ENCODE peak calls at places on chromosomes 13 and 19, in eight cellular contexts. V, N, Q, G, B, W, A and K are unnamed samples.

GRCh38 chr13:30341815-30342570 is 34.6 kb upstream of the KATNAL1 start:
- DNase-seq in G (no peak), V (peak), A (peak), B (peak), N (peak), Q (peak), W (peak), K (peak)

GRCh38 chr13:95002968-95003813 is 290.8 kb upstream of the SOX21 start:
- DNase-seq in B (no peak), A (peak), Q (no peak), V (no peak), W (no peak), G (no peak), N (no peak), K (no peak)

GRCh38 chr19:51799311-51799997 is 4.5 kb downstream of the FPR3 start:
- DNase-seq in W (peak), A (peak), G (no peak), Q (peak), B (peak), N (peak), V (peak), K (peak)

GRCh38 chr19:51107406-51108065 is 673 bp downstream of the CTU1 start:
- DNase-seq in V (no peak), W (peak), A (no peak), N (no peak), G (peak), Q (no peak), B (peak), K (no peak)

GRCh38 chr13:30593001-30593400 is 24.7 kb upstream of the USPL1 start:
- DNase-seq in Q (no peak), A (no peak), B (no peak), V (no peak), G (no peak), N (no peak), W (no peak), K (no peak)

GRCh38 chr19:1469936-1470863 is 8.8 kb downstream of the C19orf25 start:
- DNase-seq in A (no peak), W (no peak), B (peak), Q (no peak), G (peak), N (no peak), V (no peak), K (no peak)

GRCh38 chr19:8681345-8682021 is 17.1 kb downstream of the ACTL9 start:
- DNase-seq in W (no peak), B (no peak), Q (no peak), A (no peak), V (no peak), N (no peak), G (no peak), K (no peak)

GRCh38 chr13:64446372-64446771 is 2783.8 kb downstream of the PCDH9 start:
- DNase-seq in V (no peak), Q (no peak), G (no peak), W (no peak), A (no peak), N (no peak), B (peak), K (no peak)

GRCh38 chr19:52231154-52231565 is 38.2 kb upstream of the ZNF766 start:
- DNase-seq in N (no peak), A (no peak), V (no peak), B (peak), Q (no peak), G (no peak), W (no peak), K (no peak)

GRCh38 chr13:32300920-32301319 is 14.2 kb downstream of the ZAR1L start:
- DNase-seq in A (no peak), Q (no peak), G (no peak), V (no peak), B (no peak), W (no peak), N (no peak), K (no peak)

GRCh38 chr19:47093841-47094240 is 19.7 kb downstream of the ZC3H4 start:
- DNase-seq in A (no peak), B (no peak), N (no peak), Q (no peak), G (no peak), V (no peak), W (no peak), K (no peak)

GRCh38 chr13:94708031-94708571 is 4.2 kb downstream of the SOX21 start:
- DNase-seq in G (no peak), B (no peak), A (no peak), W (no peak), V (no peak), Q (no peak), N (no peak), K (no peak)

GRCh38 chr13:27967203-27967735 is 1.8 kb downstream of the CDX2 start:
- DNase-seq in Q (no peak), N (no peak), V (no peak), W (no peak), B (no peak), G (no peak), A (no peak), K (no peak)

GRCh38 chr19:16208064-16208759 is 10.5 kb downstream of the AP1M1 start:
- DNase-seq in W (no peak), V (no peak), A (no peak), N (no peak), B (no peak), Q (peak), G (peak), K (no peak)

GRCh38 chr19:46191356-46191755 is 38.2 kb upstream of the IGFL1 start:
- DNase-seq in W (no peak), N (no peak), B (no peak), V (no peak), A (no peak), G (no peak), Q (no peak), K (no peak)

GRCh38 chr19:15283141-15283885 is 49.0 kb downstream of the BRD4 start:
- DNase-seq in V (no peak), G (no peak), N (no peak), A (no peak), Q (no peak), B (no peak), W (peak), K (no peak)

GRCh38 chr13:43031881-43032280 is 8.5 kb downstream of the DNAJC15 start:
- DNase-seq in A (no peak), Q (no peak), W (peak), B (no peak), N (no peak), V (no peak), G (no peak), K (no peak)

GRCh38 chr19:51187395-51188226 is 37.3 kb upstream of the CD33 start:
- DNase-seq in N (no peak), W (no peak), B (no peak), Q (no peak), V (no peak), A (no peak), G (no peak), K (no peak)

GRCh38 chr13:85806553-85807175 is 7.4 kb upstream of the SLITRK6 start:
- DNase-seq in A (no peak), N (no peak), V (peak), Q (no peak), W (peak), G (no peak), B (peak), K (no peak)

GRCh38 chr19:49554701-49555181 is 25.6 kb downstream of the NOSIP start:
- DNase-seq in B (no peak), Q (no peak), A (no peak), N (no peak), W (no peak), G (peak), V (peak), K (no peak)

DNA sequence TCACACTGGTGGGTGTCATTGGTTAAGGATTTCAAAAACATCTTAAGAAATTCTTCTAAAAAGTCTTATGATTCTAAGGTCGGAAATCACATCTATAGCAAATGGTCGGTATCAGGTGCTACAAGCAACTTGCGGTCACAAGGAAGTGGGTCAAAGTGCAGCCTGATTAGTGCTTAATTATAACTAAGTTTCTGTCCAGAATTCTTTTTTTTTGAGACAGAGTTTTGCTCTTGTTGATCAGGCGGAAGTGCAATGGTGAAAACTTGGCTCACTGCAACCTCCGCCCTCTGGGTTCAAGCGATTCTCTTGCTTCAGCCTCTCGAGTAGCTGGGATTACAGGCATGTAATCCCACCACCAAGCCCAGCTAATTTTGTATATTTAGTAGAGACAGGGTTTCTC is 1.2 kb upstream of the GDF15 start:
- DNase-seq in N (no peak), W (no peak), G (no peak), A (no peak), Q (no peak), B (no peak), V (no peak), K (no peak)
- H3K27ac ChIP-seq in N (no peak), W (no peak), G (no peak), A (no peak), Q (no peak), B (peak), V (no peak), K (no peak)

GRCh38 chr13:110684388-110685056 is 21.4 kb downstream of the CARS2 start:
- DNase-seq in B (no peak), N (no peak), A (no peak), W (peak), G (no peak), Q (no peak), V (no peak), K (no peak)
- H3K27ac ChIP-seq in B (no peak), N (peak), A (no peak), W (no peak), G (no peak), Q (no peak), V (no peak), K (no peak)

GRCh38 chr13:113066142-113066455 is 39.5 kb upstream of the F7 start:
- DNase-seq in W (no peak), G (no peak), V (no peak), N (no peak), B (no peak), A (no peak), Q (no peak), K (no peak)

GRCh38 chr13:113065406-113066141 is 40.0 kb upstream of the F7 start:
- DNase-seq in V (no peak), G (no peak), Q (no peak), W (no peak), N (no peak), B (no peak), A (no peak), K (no peak)

GRCh38 chr13:113064000-113064533 is 41.5 kb upstream of the F7 start:
- DNase-seq in A (no peak), B (no peak), G (no peak), W (no peak), Q (no peak), N (no peak), V (no peak), K (no peak)

GRCh38 chr13:113064534-113065405 is 40.8 kb upstream of the F7 start:
- DNase-seq in B (peak), W (peak), N (no peak), A (no peak), G (no peak), V (no peak), Q (no peak), K (no peak)

DNA sequence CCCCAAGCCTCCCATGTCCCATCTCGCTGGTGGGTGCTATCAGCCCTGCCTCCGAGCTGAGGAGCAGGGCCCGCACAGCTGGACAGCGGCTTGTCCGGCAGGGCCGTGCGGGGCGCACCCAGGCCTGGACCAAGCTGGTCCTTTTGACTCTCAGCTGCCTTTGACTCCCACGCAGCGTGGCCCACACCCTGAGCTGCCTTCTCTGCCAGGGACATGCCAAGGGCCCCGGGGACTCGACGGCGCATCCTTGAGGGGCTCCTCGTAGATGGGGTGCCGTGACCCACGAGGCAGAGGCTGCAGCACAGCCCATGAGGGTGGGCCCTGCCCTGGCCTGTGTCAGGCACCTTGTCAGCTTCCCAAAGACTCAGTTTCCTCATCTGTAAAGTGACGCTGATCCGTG is 38.8 kb upstream of the F7 start:
- DNase-seq in V (no peak), G (no peak), A (no peak), Q (no peak), N (no peak), W (no peak), B (no peak), K (no peak)
- H3K27ac ChIP-seq in V (no peak), G (no peak), A (no peak), Q (no peak), N (no peak), W (no peak), B (no peak), K (no peak)

GRCh38 chr13:107457686-107458085 is 757.6 kb downstream of the LIG4 start:
- DNase-seq in B (no peak), Q (no peak), G (no peak), N (no peak), A (no peak), W (no peak), V (peak), K (no peak)

GRCh38 chr13:107462501-107462900 is 752.8 kb downstream of the LIG4 start:
- DNase-seq in V (no peak), N (no peak), G (no peak), B (no peak), W (peak), Q (no peak), A (no peak), K (no peak)

GRCh38 chr13:107459430-107459829 is 755.9 kb downstream of the LIG4 start:
- DNase-seq in N (no peak), W (peak), B (no peak), Q (no peak), A (no peak), G (no peak), V (no peak), K (no peak)

GRCh38 chr13:107458269-107458668 is 757.1 kb downstream of the LIG4 start:
- DNase-seq in A (no peak), G (no peak), B (no peak), Q (no peak), V (no peak), W (no peak), N (no peak), K (no peak)

GRCh38 chr13:107461751-107462150 is 753.6 kb downstream of the LIG4 start:
- DNase-seq in V (peak), G (no peak), W (peak), Q (no peak), B (no peak), N (no peak), A (no peak), K (no peak)
- H3K27ac ChIP-seq in V (no peak), G (no peak), W (no peak), Q (no peak), B (no peak), N (no peak), A (no peak), K (no peak)

DNA sequence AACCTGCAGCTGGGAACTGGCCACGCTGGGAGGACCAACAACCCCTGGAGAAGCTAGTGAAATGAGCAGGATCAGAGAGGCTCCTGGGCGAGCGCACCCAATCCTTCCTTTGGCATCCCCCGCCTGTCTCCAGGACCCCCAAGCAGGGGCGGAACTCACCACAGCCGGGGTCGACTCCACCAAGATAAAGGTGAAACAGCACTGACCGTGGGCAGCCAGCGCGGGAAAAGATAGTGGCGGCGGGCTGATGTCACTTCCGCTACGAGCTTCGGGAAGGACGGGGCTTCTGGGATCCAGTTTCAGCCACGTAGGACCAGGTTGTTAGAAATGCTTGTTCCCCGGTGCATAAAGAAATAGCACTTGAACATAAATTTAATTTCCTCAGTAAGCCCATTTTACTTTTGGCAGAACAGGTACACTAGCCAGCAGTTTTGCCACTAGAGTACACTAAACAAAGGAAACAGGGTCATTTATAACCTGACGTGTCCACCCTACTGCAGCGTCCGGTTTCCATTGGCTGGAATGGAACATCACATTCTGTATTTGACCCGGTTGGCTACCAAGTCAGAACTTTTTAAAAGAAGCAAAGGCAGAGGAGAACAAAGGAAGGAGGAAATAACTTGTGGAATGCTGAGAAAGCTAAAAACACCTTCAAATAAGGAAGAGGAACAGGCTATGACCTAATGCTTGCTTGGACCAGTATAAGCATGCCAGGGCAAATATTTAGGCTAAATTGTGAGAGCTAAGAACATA is 25.5 kb upstream of the ZNF562 start:
- DNase-seq in W (no peak), G (no peak), A (no peak), Q (no peak), V (no peak), B (no peak), N (no peak), K (peak)
- H3K27ac ChIP-seq in W (no peak), G (no peak), A (no peak), Q (peak), V (no peak), B (peak), N (no peak), K (peak)